ENCODE peak calls at places on chromosomes 12 and 14, in ten cellular contexts. One of them, this sample, is unnamed. For H3K36me3, the result is how much of the 10 kb centered on the place peaks cover.

GRCh38 chr14:84975503-84975902 is 554.4 kb upstream of the FLRT2 start:
- DNase-seq in GM23248: no peak
- DNase-seq in heart right ventricle: no peak
- DNase-seq in CD8-positive, alpha-beta memory T cell: no peak
- DNase-seq in sigmoid colon: no peak
- DNase-seq in uterus: no peak
- DNase-seq in thoracic aorta: no peak
- DNase-seq in OCI-LY7: no peak
- DNase-seq in hepatocyte: no peak
- DNase-seq in CD8-positive, alpha-beta T cell: no peak
- DNase-seq in this sample: no peak

GRCh38 chr12:121400332-121401139 is 618 bp downstream of the RNF34 start:
- DNase-seq in GM23248: peak
- DNase-seq in heart right ventricle: peak
- DNase-seq in CD8-positive, alpha-beta memory T cell: peak
- DNase-seq in sigmoid colon: peak
- DNase-seq in uterus: peak
- DNase-seq in thoracic aorta: no peak
- DNase-seq in OCI-LY7: peak
- DNase-seq in hepatocyte: peak
- DNase-seq in CD8-positive, alpha-beta T cell: peak
- DNase-seq in this sample: peak

GRCh38 chr12:116613256-116613655 is 54.1 kb downstream of the MAP1LC3B2 start:
- DNase-seq in GM23248: no peak
- DNase-seq in heart right ventricle: no peak
- DNase-seq in CD8-positive, alpha-beta memory T cell: no peak
- DNase-seq in sigmoid colon: no peak
- DNase-seq in uterus: no peak
- DNase-seq in thoracic aorta: no peak
- DNase-seq in OCI-LY7: no peak
- DNase-seq in hepatocyte: no peak
- DNase-seq in CD8-positive, alpha-beta T cell: no peak
- DNase-seq in this sample: no peak

GRCh38 chr14:66508846-66509621 is 1.1 kb downstream of the GPHN start:
- DNase-seq in GM23248: peak
- DNase-seq in heart right ventricle: peak
- DNase-seq in CD8-positive, alpha-beta memory T cell: peak
- DNase-seq in sigmoid colon: peak
- DNase-seq in uterus: peak
- DNase-seq in thoracic aorta: no peak
- DNase-seq in OCI-LY7: no peak
- DNase-seq in hepatocyte: peak
- DNase-seq in CD8-positive, alpha-beta T cell: peak
- DNase-seq in this sample: peak

GRCh38 chr14:56087824-56088571 is 30.2 kb upstream of the PELI2 start:
- DNase-seq in GM23248: no peak
- DNase-seq in heart right ventricle: no peak
- DNase-seq in CD8-positive, alpha-beta memory T cell: no peak
- DNase-seq in sigmoid colon: peak
- DNase-seq in uterus: no peak
- DNase-seq in thoracic aorta: no peak
- DNase-seq in OCI-LY7: no peak
- DNase-seq in hepatocyte: peak
- DNase-seq in CD8-positive, alpha-beta T cell: no peak
- DNase-seq in this sample: no peak

GRCh38 chr14:69648480-69649414 is 37.4 kb downstream of the SUSD6 start:
- DNase-seq in GM23248: peak
- DNase-seq in heart right ventricle: no peak
- DNase-seq in CD8-positive, alpha-beta memory T cell: no peak
- DNase-seq in sigmoid colon: no peak
- DNase-seq in uterus: no peak
- DNase-seq in thoracic aorta: no peak
- DNase-seq in OCI-LY7: peak
- DNase-seq in hepatocyte: peak
- DNase-seq in CD8-positive, alpha-beta T cell: no peak
- DNase-seq in this sample: no peak

GRCh38 chr12:8906781-8907180 is 7.5 kb upstream of the PHC1 start:
- DNase-seq in GM23248: no peak
- DNase-seq in heart right ventricle: no peak
- DNase-seq in CD8-positive, alpha-beta memory T cell: no peak
- DNase-seq in sigmoid colon: no peak
- DNase-seq in uterus: no peak
- DNase-seq in thoracic aorta: no peak
- DNase-seq in OCI-LY7: no peak
- DNase-seq in hepatocyte: no peak
- DNase-seq in CD8-positive, alpha-beta T cell: no peak
- DNase-seq in this sample: no peak

GRCh38 chr14:64611358-64612020 is 61.7 kb downstream of the PPP1R36 start:
- DNase-seq in GM23248: peak
- DNase-seq in heart right ventricle: no peak
- DNase-seq in CD8-positive, alpha-beta memory T cell: no peak
- DNase-seq in sigmoid colon: no peak
- DNase-seq in uterus: peak
- DNase-seq in thoracic aorta: no peak
- DNase-seq in OCI-LY7: no peak
- DNase-seq in hepatocyte: no peak
- DNase-seq in CD8-positive, alpha-beta T cell: no peak
- DNase-seq in this sample: no peak

GRCh38 chr12:116381240-116381743 is 103.8 kb upstream of the MED13L start:
- DNase-seq in GM23248: no peak
- DNase-seq in heart right ventricle: no peak
- DNase-seq in CD8-positive, alpha-beta memory T cell: no peak
- DNase-seq in sigmoid colon: no peak
- DNase-seq in uterus: no peak
- DNase-seq in thoracic aorta: no peak
- DNase-seq in OCI-LY7: no peak
- DNase-seq in hepatocyte: no peak
- DNase-seq in CD8-positive, alpha-beta T cell: no peak
- DNase-seq in this sample: no peak

GRCh38 chr12:97716356-97716755 is 253.8 kb downstream of the RMST start:
- DNase-seq in GM23248: no peak
- DNase-seq in heart right ventricle: no peak
- DNase-seq in CD8-positive, alpha-beta memory T cell: no peak
- DNase-seq in sigmoid colon: no peak
- DNase-seq in uterus: no peak
- DNase-seq in thoracic aorta: no peak
- DNase-seq in OCI-LY7: peak
- DNase-seq in hepatocyte: peak
- DNase-seq in CD8-positive, alpha-beta T cell: no peak
- DNase-seq in this sample: no peak

GRCh38 chr14:93302688-93303581 is 29.9 kb downstream of the BTBD7 start:
- DNase-seq in GM23248: no peak
- DNase-seq in heart right ventricle: no peak
- DNase-seq in CD8-positive, alpha-beta memory T cell: no peak
- DNase-seq in sigmoid colon: no peak
- DNase-seq in uterus: no peak
- DNase-seq in thoracic aorta: no peak
- DNase-seq in OCI-LY7: no peak
- DNase-seq in hepatocyte: no peak
- DNase-seq in CD8-positive, alpha-beta T cell: no peak
- DNase-seq in this sample: no peak

GRCh38 chr12:109573914-109574244 is 285 bp downstream of the MVK start:
- DNase-seq in GM23248: no peak
- DNase-seq in heart right ventricle: no peak
- DNase-seq in CD8-positive, alpha-beta memory T cell: no peak
- DNase-seq in sigmoid colon: no peak
- DNase-seq in uterus: no peak
- DNase-seq in thoracic aorta: no peak
- DNase-seq in OCI-LY7: no peak
- DNase-seq in hepatocyte: no peak
- DNase-seq in CD8-positive, alpha-beta T cell: no peak
- DNase-seq in this sample: no peak

GRCh38 chr12:109573029-109573913 is at the start of the genes MMAB and MVK:
- DNase-seq in GM23248: peak
- DNase-seq in heart right ventricle: peak
- DNase-seq in CD8-positive, alpha-beta memory T cell: peak
- DNase-seq in sigmoid colon: peak
- DNase-seq in uterus: peak
- DNase-seq in thoracic aorta: peak
- DNase-seq in OCI-LY7: peak
- DNase-seq in hepatocyte: peak
- DNase-seq in CD8-positive, alpha-beta T cell: peak
- DNase-seq in this sample: peak

GRCh38 chr12:109575683-109576082 is 2.1 kb downstream of the MVK start:
- DNase-seq in GM23248: no peak
- DNase-seq in heart right ventricle: no peak
- DNase-seq in CD8-positive, alpha-beta memory T cell: no peak
- DNase-seq in sigmoid colon: no peak
- DNase-seq in uterus: no peak
- DNase-seq in thoracic aorta: no peak
- DNase-seq in OCI-LY7: no peak
- DNase-seq in hepatocyte: no peak
- DNase-seq in CD8-positive, alpha-beta T cell: no peak
- DNase-seq in this sample: no peak

GRCh38 chr12:109571773-109572505 is 1.4 kb downstream of the MMAB start:
- DNase-seq in GM23248: no peak
- DNase-seq in heart right ventricle: no peak
- DNase-seq in CD8-positive, alpha-beta memory T cell: no peak
- DNase-seq in sigmoid colon: no peak
- DNase-seq in uterus: no peak
- DNase-seq in thoracic aorta: no peak
- DNase-seq in OCI-LY7: no peak
- DNase-seq in hepatocyte: no peak
- DNase-seq in CD8-positive, alpha-beta T cell: no peak
- DNase-seq in this sample: no peak

GRCh38 chr12:109572506-109572845 is 828 bp downstream of the MMAB start:
- DNase-seq in GM23248: no peak
- DNase-seq in heart right ventricle: no peak
- DNase-seq in CD8-positive, alpha-beta memory T cell: no peak
- DNase-seq in sigmoid colon: no peak
- DNase-seq in uterus: no peak
- DNase-seq in thoracic aorta: no peak
- DNase-seq in OCI-LY7: no peak
- DNase-seq in hepatocyte: no peak
- DNase-seq in CD8-positive, alpha-beta T cell: no peak
- DNase-seq in this sample: no peak
- H3K4me3 ChIP-seq in GM23248: peak
- H3K4me3 ChIP-seq in heart right ventricle: no peak
- H3K4me3 ChIP-seq in CD8-positive, alpha-beta memory T cell: peak
- H3K4me3 ChIP-seq in sigmoid colon: peak
- H3K4me3 ChIP-seq in uterus: peak
- H3K4me3 ChIP-seq in thoracic aorta: peak
- H3K4me3 ChIP-seq in OCI-LY7: peak
- H3K4me3 ChIP-seq in hepatocyte: peak
- H3K4me3 ChIP-seq in CD8-positive, alpha-beta T cell: peak
- H3K4me3 ChIP-seq in this sample: peak

GRCh38 chr14:102040153-102040552 is 46.7 kb downstream of the HSP90AA1 start:
- DNase-seq in GM23248: no peak
- DNase-seq in heart right ventricle: no peak
- DNase-seq in CD8-positive, alpha-beta memory T cell: no peak
- DNase-seq in sigmoid colon: no peak
- DNase-seq in uterus: no peak
- DNase-seq in thoracic aorta: no peak
- DNase-seq in OCI-LY7: no peak
- DNase-seq in hepatocyte: no peak
- DNase-seq in CD8-positive, alpha-beta T cell: no peak
- DNase-seq in this sample: no peak
- H3K36me3 ChIP-seq in GM23248: half or more
- H3K36me3 ChIP-seq in heart right ventricle: half or more
- H3K36me3 ChIP-seq in CD8-positive, alpha-beta memory T cell: half or more
- H3K36me3 ChIP-seq in sigmoid colon: half or more
- H3K36me3 ChIP-seq in uterus: under half
- H3K36me3 ChIP-seq in thoracic aorta: half or more
- H3K36me3 ChIP-seq in OCI-LY7: half or more
- H3K36me3 ChIP-seq in hepatocyte: under half
- H3K36me3 ChIP-seq in CD8-positive, alpha-beta T cell: half or more
- H3K36me3 ChIP-seq in this sample: half or more

GRCh38 chr12:19369691-19370148 is 69.6 kb upstream of the AEBP2 start:
- DNase-seq in GM23248: peak
- DNase-seq in heart right ventricle: no peak
- DNase-seq in CD8-positive, alpha-beta memory T cell: no peak
- DNase-seq in sigmoid colon: no peak
- DNase-seq in uterus: no peak
- DNase-seq in thoracic aorta: no peak
- DNase-seq in OCI-LY7: no peak
- DNase-seq in hepatocyte: no peak
- DNase-seq in CD8-positive, alpha-beta T cell: no peak
- DNase-seq in this sample: no peak
- H3K4me3 ChIP-seq in GM23248: no peak
- H3K4me3 ChIP-seq in heart right ventricle: no peak
- H3K4me3 ChIP-seq in CD8-positive, alpha-beta memory T cell: no peak
- H3K4me3 ChIP-seq in sigmoid colon: no peak
- H3K4me3 ChIP-seq in uterus: no peak
- H3K4me3 ChIP-seq in thoracic aorta: no peak
- H3K4me3 ChIP-seq in OCI-LY7: no peak
- H3K4me3 ChIP-seq in hepatocyte: no peak
- H3K4me3 ChIP-seq in CD8-positive, alpha-beta T cell: no peak
- H3K4me3 ChIP-seq in this sample: no peak

GRCh38 chr12:78179346-78179745 is 348.7 kb downstream of the NAV3 start:
- DNase-seq in GM23248: no peak
- DNase-seq in heart right ventricle: no peak
- DNase-seq in CD8-positive, alpha-beta memory T cell: no peak
- DNase-seq in sigmoid colon: no peak
- DNase-seq in uterus: no peak
- DNase-seq in thoracic aorta: no peak
- DNase-seq in OCI-LY7: no peak
- DNase-seq in hepatocyte: no peak
- DNase-seq in CD8-positive, alpha-beta T cell: no peak
- DNase-seq in this sample: no peak

GRCh38 chr12:78185109-78185508 is 354.4 kb downstream of the NAV3 start:
- DNase-seq in GM23248: peak
- DNase-seq in heart right ventricle: no peak
- DNase-seq in CD8-positive, alpha-beta memory T cell: no peak
- DNase-seq in sigmoid colon: no peak
- DNase-seq in uterus: no peak
- DNase-seq in thoracic aorta: no peak
- DNase-seq in OCI-LY7: no peak
- DNase-seq in hepatocyte: no peak
- DNase-seq in CD8-positive, alpha-beta T cell: no peak
- DNase-seq in this sample: no peak

GRCh38 chr12:78183854-78184253 is 353.2 kb downstream of the NAV3 start:
- DNase-seq in GM23248: no peak
- DNase-seq in heart right ventricle: no peak
- DNase-seq in CD8-positive, alpha-beta memory T cell: no peak
- DNase-seq in sigmoid colon: no peak
- DNase-seq in uterus: no peak
- DNase-seq in thoracic aorta: no peak
- DNase-seq in OCI-LY7: no peak
- DNase-seq in hepatocyte: no peak
- DNase-seq in CD8-positive, alpha-beta T cell: no peak
- DNase-seq in this sample: no peak

GRCh38 chr12:78185651-78186050 is 355.0 kb downstream of the NAV3 start:
- DNase-seq in GM23248: no peak
- DNase-seq in heart right ventricle: no peak
- DNase-seq in CD8-positive, alpha-beta memory T cell: no peak
- DNase-seq in sigmoid colon: no peak
- DNase-seq in uterus: no peak
- DNase-seq in thoracic aorta: no peak
- DNase-seq in OCI-LY7: no peak
- DNase-seq in hepatocyte: no peak
- DNase-seq in CD8-positive, alpha-beta T cell: no peak
- DNase-seq in this sample: no peak

GRCh38 chr12:78181544-78182162 is 351.0 kb downstream of the NAV3 start:
- DNase-seq in GM23248: peak
- DNase-seq in heart right ventricle: no peak
- DNase-seq in CD8-positive, alpha-beta memory T cell: no peak
- DNase-seq in sigmoid colon: no peak
- DNase-seq in uterus: no peak
- DNase-seq in thoracic aorta: no peak
- DNase-seq in OCI-LY7: peak
- DNase-seq in hepatocyte: peak
- DNase-seq in CD8-positive, alpha-beta T cell: no peak
- DNase-seq in this sample: no peak
- H3K36me3 ChIP-seq in GM23248: half or more
- H3K36me3 ChIP-seq in heart right ventricle: under half
- H3K36me3 ChIP-seq in CD8-positive, alpha-beta memory T cell: under half
- H3K36me3 ChIP-seq in sigmoid colon: under half
- H3K36me3 ChIP-seq in uterus: under half
- H3K36me3 ChIP-seq in thoracic aorta: under half
- H3K36me3 ChIP-seq in OCI-LY7: under half
- H3K36me3 ChIP-seq in hepatocyte: under half
- H3K36me3 ChIP-seq in CD8-positive, alpha-beta T cell: under half
- H3K36me3 ChIP-seq in this sample: under half

GRCh38 chr12:53218551-53219114 is 11.6 kb upstream of the ITGB7 start:
- DNase-seq in GM23248: peak
- DNase-seq in heart right ventricle: no peak
- DNase-seq in CD8-positive, alpha-beta memory T cell: no peak
- DNase-seq in sigmoid colon: peak
- DNase-seq in uterus: no peak
- DNase-seq in thoracic aorta: no peak
- DNase-seq in OCI-LY7: no peak
- DNase-seq in hepatocyte: no peak
- DNase-seq in CD8-positive, alpha-beta T cell: no peak
- DNase-seq in this sample: peak
- H3K4me3 ChIP-seq in GM23248: peak
- H3K4me3 ChIP-seq in heart right ventricle: no peak
- H3K4me3 ChIP-seq in CD8-positive, alpha-beta memory T cell: peak
- H3K4me3 ChIP-seq in sigmoid colon: peak
- H3K4me3 ChIP-seq in uterus: peak
- H3K4me3 ChIP-seq in thoracic aorta: peak
- H3K4me3 ChIP-seq in OCI-LY7: peak
- H3K4me3 ChIP-seq in hepatocyte: peak
- H3K4me3 ChIP-seq in CD8-positive, alpha-beta T cell: peak
- H3K4me3 ChIP-seq in this sample: peak

This sample was measured in tibial artery.